ENCODE peak calls at places on chromosomes 5 and 9, in six cellular contexts. Y is A549, R is fibroblast of lung, A is AG04450, B is spleen, W is brain microvascular endothelial cell. S is an unnamed sample.

GRCh38 chr9:123002754-123003153 is 30.7 kb upstream of the GPR21 start:
- DNase-seq in A (no peak), B (no peak), Y (no peak), W (peak; percentile 11), R (peak; percentile 42), S (no peak)

GRCh38 chr5:178336889-178337785 is 104.5 kb upstream of the PHYKPL start:
- DNase-seq in R (no peak), A (no peak), W (no peak), Y (no peak), B (peak; percentile 74), S (peak; percentile 89)

GRCh38 chr5:154095819-154096380 is 57.1 kb downstream of the MFAP3 start:
- DNase-seq in A (no peak), W (no peak), R (no peak), Y (no peak), B (no peak), S (no peak)

GRCh38 chr5:93874080-93874479 is 132.7 kb upstream of the POU5F2 start:
- DNase-seq in W (no peak), Y (no peak), B (no peak), R (peak; percentile 75), A (no peak), S (no peak)

GRCh38 chr9:21590058-21590996 is 108.2 kb upstream of the IFNE start:
- DNase-seq in A (no peak), R (peak; percentile 60), Y (no peak), W (no peak), B (no peak), S (no peak)

GRCh38 chr5:67934976-67935375 is 280.6 kb upstream of the PIK3R1 start:
- DNase-seq in Y (no peak), W (no peak), B (no peak), R (no peak), A (no peak), S (no peak)

GRCh38 chr5:163478126-163478981 is 17.9 kb downstream of the HMMR start:
- DNase-seq in Y (no peak), A (no peak), B (no peak), W (no peak), R (peak; percentile 44), S (no peak)

GRCh38 chr5:108735790-108736189 is 11.9 kb upstream of the FER start:
- DNase-seq in Y (no peak), A (no peak), B (no peak), W (no peak), R (peak; percentile 50), S (no peak)

GRCh38 chr5:132827943-132828673 is 2.3 kb downstream of the SHROOM1 start:
- DNase-seq in A (no peak), R (no peak), Y (no peak), B (no peak), W (no peak), S (no peak)

GRCh38 chr5:122300968-122301367 is 11.1 kb upstream of the SNCAIP start:
- DNase-seq in R (no peak), A (no peak), W (no peak), B (no peak), Y (no peak), S (no peak)

GRCh38 chr5:58156354-58156753 is 303.5 kb downstream of the PLK2 start:
- DNase-seq in W (peak; percentile 70), B (no peak), R (peak; percentile 89), Y (no peak), A (no peak), S (no peak)

GRCh38 chr9:133163559-133164208 is at the start of gene GBGT1:
- DNase-seq in B (peak; percentile 93), R (peak; percentile 25), A (no peak), W (no peak), Y (peak; percentile 35), S (peak; percentile 89)

GRCh38 chr9:123396007-123396511 is 40.1 kb downstream of the CRB2 start:
- DNase-seq in B (no peak), R (no peak), W (no peak), A (no peak), Y (no peak), S (no peak)

GRCh38 chr5:93995126-93995621 is 253.8 kb upstream of the POU5F2 start:
- DNase-seq in Y (no peak), R (peak; percentile 11), W (no peak), B (no peak), A (no peak), S (no peak)

GRCh38 chr9:81150016-81150625 is 539.2 kb downstream of the TLE1 start:
- DNase-seq in B (no peak), R (peak; percentile 73), A (no peak), W (no peak), Y (no peak), S (no peak)

GRCh38 chr5:172006378-172007152 is at the start of gene FBXW11:
- DNase-seq in R (peak; percentile 97), B (peak; percentile 99), W (peak; percentile 96), A (peak; percentile 92), Y (peak; percentile 97), S (peak; percentile 99)

GRCh38 chr5:177447066-177447610 is 524 bp downstream of the PRR7 start:
- DNase-seq in Y (peak; percentile 64), B (peak; percentile 92), W (no peak), R (peak; percentile 53), A (no peak), S (no peak)

GRCh38 chr5:163330723-163331668 is 106.4 kb upstream of the CCNG1 start:
- DNase-seq in Y (no peak), R (no peak), B (no peak), W (no peak), A (no peak), S (no peak)

DNA sequence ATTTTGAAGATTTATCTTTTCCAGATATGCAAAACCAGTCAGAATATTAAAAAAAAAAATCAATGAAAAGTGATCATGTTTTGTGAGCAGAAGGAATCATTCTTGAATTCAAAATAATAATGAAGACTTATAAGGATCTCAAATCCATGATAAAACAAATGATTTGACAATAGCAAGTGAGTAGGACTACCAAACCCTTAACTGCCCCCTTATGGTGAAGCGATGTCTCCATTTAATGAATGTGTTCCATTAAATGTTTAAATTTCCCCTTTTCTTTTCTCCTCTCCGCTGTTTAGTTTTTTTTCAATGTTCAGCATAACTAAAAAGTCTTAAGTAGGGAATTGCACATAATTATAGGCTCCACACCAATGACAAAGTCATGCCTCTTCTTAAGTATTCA is 12.2 kb upstream of the MARCHF3 start:
- DNase-seq in W (no peak), B (no peak), Y (no peak), R (peak; percentile 6), A (no peak), S (no peak)
- TF ChIP-seq CTCF in W (peak; percentile 44), B (peak; percentile 18), Y (no peak), R (peak; percentile 33), A (peak; percentile 48), S (peak; percentile 46)

DNA sequence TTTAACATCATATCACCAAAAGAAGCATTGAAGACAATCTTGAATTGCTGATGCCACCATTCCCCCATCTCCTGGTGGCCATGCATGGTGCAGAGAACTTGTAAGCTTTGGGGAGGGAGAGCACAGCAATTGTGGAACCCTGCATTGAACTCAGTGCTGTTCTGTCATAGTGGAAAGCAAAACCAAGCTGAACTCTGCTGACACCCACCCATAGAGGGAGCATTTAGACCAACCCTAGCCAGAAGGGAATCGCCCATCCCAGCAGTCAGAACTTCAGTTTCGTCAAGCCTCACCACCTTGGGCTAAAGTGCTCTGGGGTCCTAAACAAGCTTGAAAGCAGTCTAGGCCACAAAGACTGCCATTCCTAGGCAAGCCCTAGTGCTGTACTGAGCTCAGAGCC is 37.4 kb upstream of the RUSC2 start:
- DNase-seq in Y (no peak), W (no peak), R (no peak), A (no peak), B (no peak), S (no peak)
- TF ChIP-seq CTCF in Y (no peak), W (peak; percentile 49), R (peak; percentile 12), A (peak; percentile 34), B (no peak), S (peak; percentile 38)

DNA sequence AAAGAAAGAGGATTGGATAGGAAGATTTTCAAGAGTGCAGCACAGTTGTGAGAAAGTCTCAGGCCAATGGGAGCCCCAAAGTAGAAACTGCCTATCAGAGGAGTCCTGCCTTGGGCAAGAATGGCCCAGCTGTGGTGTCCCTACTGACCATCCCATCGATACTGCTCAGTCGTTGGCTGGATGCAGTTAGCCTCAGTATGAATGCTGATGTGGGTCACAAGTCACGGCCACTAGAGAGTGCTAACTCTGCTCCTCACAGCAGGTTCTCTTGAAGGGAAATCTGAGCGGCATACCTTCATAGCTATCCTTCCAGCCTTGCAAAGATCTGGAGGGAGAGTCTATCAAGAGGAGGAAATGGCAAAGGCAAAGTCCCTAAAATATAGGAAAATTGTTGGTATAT is 11.6 kb upstream of the CETN3 start:
- DNase-seq in R (no peak), B (no peak), A (no peak), W (no peak), Y (no peak), S (no peak)
- TF ChIP-seq CTCF in R (no peak), B (no peak), A (peak; percentile 25), W (peak; percentile 42), Y (peak; percentile 11), S (peak; percentile 36)

DNA sequence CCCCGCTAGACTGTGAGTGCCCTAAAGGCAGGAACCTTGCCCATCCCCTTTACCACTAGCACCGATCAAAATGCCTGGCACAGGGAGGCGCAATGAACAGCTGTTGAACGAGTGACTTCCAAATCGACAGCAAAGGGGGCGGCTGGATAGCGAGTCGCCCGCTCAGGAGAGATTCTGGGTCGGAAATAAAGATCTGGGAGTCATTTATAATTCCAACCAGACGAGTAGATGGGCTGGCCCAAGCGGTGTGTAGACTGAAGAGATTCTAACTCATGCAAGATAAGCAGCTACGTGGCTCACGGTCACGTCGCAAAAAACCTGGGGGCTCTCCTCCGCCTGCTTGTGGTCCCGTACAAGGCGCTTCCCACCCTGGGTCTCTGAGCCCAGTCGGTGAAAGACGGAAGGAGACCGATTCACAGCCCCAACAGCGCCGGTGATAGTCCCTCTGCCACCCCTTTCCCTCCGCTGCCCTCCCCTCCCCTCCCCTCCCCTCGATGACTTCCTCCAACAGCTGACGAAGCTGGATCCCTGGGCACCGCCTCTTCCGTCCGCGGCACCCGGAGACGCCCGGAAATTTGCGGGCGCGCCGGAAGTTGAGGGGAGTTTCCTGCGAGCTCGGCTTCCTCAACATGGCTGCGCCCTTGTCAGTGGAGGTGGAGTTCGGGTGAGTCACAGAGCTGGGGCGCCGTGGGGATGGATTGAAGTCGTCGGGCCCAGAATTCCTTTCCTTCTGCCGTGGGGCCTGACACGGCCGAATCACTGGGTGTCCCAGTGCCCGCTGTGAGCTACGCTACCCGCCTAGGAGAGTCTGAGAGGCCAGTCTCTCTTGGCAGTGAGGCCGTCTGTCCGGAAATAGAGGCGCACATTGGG is at the start of gene URM1:
- DNase-seq in Y (peak; percentile 97), B (peak; percentile 99), W (peak; percentile 96), R (peak; percentile 98), A (peak; percentile 88), S (peak; percentile 98)
- TF ChIP-seq CTCF in Y (peak; percentile 28), B (no peak), W (peak; percentile 11), R (no peak), A (peak; percentile 4), S (peak; percentile 67)

DNA sequence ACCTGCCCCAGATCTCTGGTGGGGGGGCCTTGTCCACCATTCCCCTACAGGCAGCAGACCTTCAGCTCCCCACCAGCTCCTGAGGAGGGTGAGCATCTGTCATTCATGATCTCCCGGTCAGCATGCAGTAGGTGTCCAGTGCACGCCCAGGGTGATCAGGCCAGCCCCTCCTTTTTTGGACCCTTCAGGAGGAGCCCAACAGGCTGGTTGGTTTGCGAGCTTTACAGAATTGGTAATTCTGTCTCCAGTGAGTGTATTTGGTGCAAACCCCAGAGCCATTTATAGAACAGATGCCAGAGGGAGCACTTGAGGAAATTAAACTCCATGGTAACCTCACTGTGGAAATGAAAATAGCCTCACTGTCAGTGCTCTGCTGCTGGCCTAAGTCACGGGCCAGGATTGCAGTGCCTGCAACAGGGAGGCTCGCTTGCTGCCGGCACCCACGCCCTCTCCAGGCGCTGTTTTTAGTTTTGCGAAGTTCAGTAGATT is 23.4 kb downstream of the WNK2 start:
- DNase-seq in Y (no peak), B (peak; percentile 71), R (peak; percentile 60), W (peak; percentile 25), A (no peak), S (peak; percentile 51)
- TF ChIP-seq CTCF in Y (no peak), B (no peak), R (no peak), W (no peak), A (no peak), S (peak; percentile 52)

S was measured in chondrocyte.